ENCODE peak calls at places on chromosome 1, in eight cellular contexts. C is PC-3, I is IMR-90, T is thoracic aorta, V is tibial nerve, Z is GM23338, P is colonic mucosa, H is astrocyte. N is an unnamed sample.

GRCh38 chr1:204232530-204232929 is 18.7 kb upstream of the GOLT1A start:
- DNase-seq in C (no peak), I (peak; percentile 71), T (no peak), V (no peak), Z (no peak), P (no peak), H (no peak), N (no peak)

GRCh38 chr1:232868793-232869491 is 63.7 kb downstream of the MAP10 start:
- DNase-seq in C (peak; percentile 97), I (peak; percentile 83), T (no peak), V (peak; percentile 50), Z (no peak), P (no peak), H (peak; percentile 97), N (peak; percentile 29)

GRCh38 chr1:207024202-207025143 is 8.1 kb downstream of the C1orf116 start:
- DNase-seq in C (no peak), I (no peak), T (no peak), V (no peak), Z (no peak), P (no peak), H (peak; percentile 61), N (peak; percentile 82)

GRCh38 chr1:70945266-70945665 is 102.3 kb downstream of the PTGER3 start:
- DNase-seq in C (no peak), I (no peak), T (no peak), V (no peak), Z (no peak), P (no peak), H (no peak), N (no peak)

GRCh38 chr1:172826096-172826741 is 167.3 kb downstream of the FASLG start:
- DNase-seq in C (peak; percentile 99), I (peak; percentile 95), T (no peak), V (no peak), Z (peak; percentile 73), P (peak; percentile 23), H (peak; percentile 84), N (peak; percentile 74)

GRCh38 chr1:214637722-214638473 is 34.9 kb downstream of the CENPF start:
- DNase-seq in C (peak; percentile 68), I (peak; percentile 69), T (no peak), V (no peak), Z (peak; percentile 69), P (no peak), H (peak; percentile 33), N (peak; percentile 56)

GRCh38 chr1:183801649-183802048 is 3.3 kb upstream of the RGL1 start:
- DNase-seq in C (no peak), I (no peak), T (no peak), V (no peak), Z (no peak), P (no peak), H (no peak), N (no peak)

GRCh38 chr1:153985984-153986761 is at the start of gene RAB13:
- DNase-seq in C (peak; percentile 90), I (peak; percentile 80), T (peak; percentile 33), V (peak; percentile 76), Z (peak; percentile 91), P (peak; percentile 93), H (peak; percentile 63), N (peak; percentile 95)

GRCh38 chr1:156371553-156372264 is 2.7 kb downstream of the RHBG start:
- DNase-seq in C (peak; percentile 29), I (peak; percentile 58), T (no peak), V (peak; percentile 37), Z (no peak), P (no peak), H (peak; percentile 30), N (peak; percentile 79)

GRCh38 chr1:21818661-21819060 is 6.6 kb downstream of the LDLRAD2 start:
- DNase-seq in C (peak; percentile 41), I (no peak), T (no peak), V (no peak), Z (peak; percentile 81), P (peak; percentile 62), H (no peak), N (peak; percentile 58)

GRCh38 chr1:85366391-85366790 is 90.0 kb upstream of the BCL10 start:
- DNase-seq in C (peak; percentile 75), I (peak; percentile 93), T (no peak), V (no peak), Z (no peak), P (no peak), H (peak; percentile 85), N (no peak)

GRCh38 chr1:2384941-2385481 is 6.3 kb downstream of the MORN1 start:
- DNase-seq in C (no peak), I (no peak), T (no peak), V (no peak), Z (peak; percentile 32), P (no peak), H (no peak), N (no peak)

GRCh38 chr1:53415432-53415831 is 43.8 kb upstream of the DMRTB1 start:
- DNase-seq in C (no peak), I (no peak), T (no peak), V (no peak), Z (no peak), P (no peak), H (no peak), N (no peak)

GRCh38 chr1:109622103-109622892 is 2.7 kb downstream of the AMPD2 start:
- DNase-seq in C (no peak), I (no peak), T (no peak), V (no peak), Z (no peak), P (no peak), H (no peak), N (no peak)

GRCh38 chr1:109622895-109623294 is 3.3 kb downstream of the AMPD2 start:
- DNase-seq in C (no peak), I (no peak), T (no peak), V (no peak), Z (no peak), P (no peak), H (no peak), N (no peak)

GRCh38 chr1:109625176-109625575 is 5.5 kb downstream of the AMPD2 start:
- DNase-seq in C (no peak), I (no peak), T (no peak), V (no peak), Z (no peak), P (no peak), H (no peak), N (no peak)

GRCh38 chr1:109624215-109625010 is 4.8 kb downstream of the AMPD2 start:
- DNase-seq in C (no peak), I (no peak), T (no peak), V (no peak), Z (no peak), P (no peak), H (no peak), N (no peak)

DNA sequence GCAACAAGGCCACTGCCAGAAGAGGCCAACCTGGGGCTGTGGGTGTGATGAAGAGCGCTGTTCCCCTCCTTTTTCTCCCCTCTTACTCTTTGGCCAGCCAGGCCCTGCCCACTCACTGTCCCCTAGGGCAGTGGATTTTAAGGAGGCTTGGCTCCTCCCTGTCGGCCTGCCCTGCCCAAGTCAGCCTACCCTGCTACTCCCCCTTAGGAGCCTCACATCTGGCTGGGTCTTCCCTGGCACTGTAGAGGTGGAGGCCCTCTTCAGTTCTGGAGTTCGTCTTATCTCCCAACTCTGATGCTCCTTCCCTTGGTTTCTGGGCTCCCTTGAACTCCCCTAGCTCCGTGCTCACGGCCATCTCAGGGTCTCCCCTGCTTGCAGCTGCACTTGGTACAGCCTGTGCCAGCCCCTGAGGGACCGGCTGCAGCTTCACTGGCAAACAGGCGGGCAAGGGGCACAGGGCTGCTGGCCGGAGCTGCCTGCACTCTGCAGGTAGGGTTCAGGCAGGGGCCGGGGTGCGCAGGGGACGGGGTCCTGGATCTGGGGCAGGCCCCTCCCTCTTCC is 4.0 kb downstream of the AMPD2 start:
- DNase-seq in C (no peak), I (no peak), T (no peak), V (no peak), Z (no peak), P (no peak), H (no peak), N (no peak)
- H3K4me1 ChIP-seq in C (peaks cover 17% of the 10 kb centered on the region), I (peaks cover 37% of the 10 kb centered on the region), T (peaks cover 29% of the 10 kb centered on the region), V (peaks cover 37% of the 10 kb centered on the region), Z (peaks cover 13% of the 10 kb centered on the region), P (peaks cover 11% of the 10 kb centered on the region), H (peaks cover 35% of the 10 kb centered on the region), N (peaks cover 28% of the 10 kb centered on the region)

DNA sequence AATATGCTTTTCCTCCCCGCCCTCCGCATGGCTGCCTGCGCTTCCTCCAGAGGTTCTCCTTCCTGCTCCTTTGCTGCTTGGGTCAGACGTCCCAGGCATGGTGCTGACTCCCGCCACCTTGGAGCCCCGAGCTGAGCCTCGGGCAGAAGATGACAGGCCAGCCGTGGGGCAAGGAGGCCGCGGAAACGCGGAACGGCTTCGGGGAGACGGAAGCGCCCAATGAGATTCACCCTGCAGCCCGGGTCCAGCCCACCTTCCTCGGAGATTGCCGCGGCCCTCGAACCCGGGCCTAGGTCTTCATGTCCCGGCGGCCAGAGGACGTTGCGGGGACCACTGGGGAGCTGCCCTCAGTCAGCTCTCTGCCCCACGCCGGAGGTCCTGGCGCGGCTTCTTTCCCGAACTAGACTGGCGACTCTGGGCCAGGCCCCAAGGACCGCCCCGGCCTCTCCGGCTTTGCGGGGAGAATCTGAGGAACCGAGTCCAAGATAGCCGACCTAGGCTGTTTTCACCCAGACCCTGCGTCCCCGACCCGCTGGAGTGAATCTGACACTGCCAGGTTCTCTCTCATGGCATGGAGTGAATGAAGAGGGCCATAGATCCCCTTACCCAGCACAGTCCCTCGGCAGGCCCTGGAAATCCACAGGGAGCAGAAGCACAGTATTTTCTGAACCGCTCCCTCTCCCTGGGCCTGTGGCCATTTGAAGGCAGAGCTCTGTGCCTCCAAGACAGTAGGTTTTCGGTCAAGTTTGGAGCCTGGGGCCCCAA is 9.8 kb upstream of the BARHL2 start:
- DNase-seq in C (no peak), I (no peak), T (no peak), V (no peak), Z (peak; percentile 43), P (no peak), H (no peak), N (no peak)
- H3K4me1 ChIP-seq in C (peaks cover 7% of the 10 kb centered on the region), I (peaks cover 1% of the 10 kb centered on the region), T (peaks cover 16% of the 10 kb centered on the region), V (peaks cover 42% of the 10 kb centered on the region), Z (peaks cover 68% of the 10 kb centered on the region), P (no peaks in the 10 kb centered on the region), H (no peaks in the 10 kb centered on the region), N (peaks cover 26% of the 10 kb centered on the region)

GRCh38 chr1:16387201-16388185 is 20.5 kb downstream of the SZRD1 start:
- DNase-seq in C (no peak), I (peak; percentile 30), T (no peak), V (no peak), Z (no peak), P (no peak), H (peak; percentile 35), N (no peak)

GRCh38 chr1:16383917-16384316 is 16.9 kb downstream of the SZRD1 start:
- DNase-seq in C (no peak), I (no peak), T (no peak), V (no peak), Z (no peak), P (no peak), H (no peak), N (no peak)

GRCh38 chr1:16386454-16387113 is 19.5 kb downstream of the SZRD1 start:
- DNase-seq in C (peak; percentile 70), I (peak; percentile 76), T (no peak), V (no peak), Z (no peak), P (no peak), H (peak; percentile 79), N (no peak)

GRCh38 chr1:16380868-16381267 is 13.8 kb downstream of the SZRD1 start:
- DNase-seq in C (no peak), I (no peak), T (no peak), V (no peak), Z (no peak), P (no peak), H (no peak), N (no peak)

GRCh38 chr1:16385659-16386453 is 18.8 kb downstream of the SZRD1 start:
- DNase-seq in C (no peak), I (no peak), T (no peak), V (no peak), Z (peak; percentile 46), P (no peak), H (no peak), N (no peak)
- H3K4me1 ChIP-seq in C (peaks cover 12% of the 10 kb centered on the region), I (peaks cover 21% of the 10 kb centered on the region), T (peaks cover 35% of the 10 kb centered on the region), V (peaks cover 42% of the 10 kb centered on the region), Z (peaks cover 25% of the 10 kb centered on the region), P (peaks cover 4% of the 10 kb centered on the region), H (peaks cover 21% of the 10 kb centered on the region), N (peaks cover 10% of the 10 kb centered on the region)

GRCh38 chr1:223729906-223730305 is 17.6 kb downstream of the CAPN2 start:
- DNase-seq in C (no peak), I (no peak), T (no peak), V (no peak), Z (peak; percentile 44), P (no peak), H (no peak), N (no peak)
- H3K4me1 ChIP-seq in C (peaks cover 96% of the 10 kb centered on the region), I (peaks cover 49% of the 10 kb centered on the region), T (peaks cover 36% of the 10 kb centered on the region), V (peaks cover 48% of the 10 kb centered on the region), Z (peaks cover 55% of the 10 kb centered on the region), P (peaks cover 42% of the 10 kb centered on the region), H (peaks cover 68% of the 10 kb centered on the region), N (peaks cover 60% of the 10 kb centered on the region)